ENCODE peak calls at places on chromosomes 4 and X, in ten cellular contexts. B, P, O, A, S, Y, X, U, F and L are unnamed samples.

GRCh38 chr4:24413311-24413784 is 171.0 kb downstream of the DHX15 start:
- DNase-seq in B (no peak), P (no peak), O (no peak), A (no peak), S (no peak), Y (no peak), X (no peak), U (no peak), F (no peak), L (no peak)

GRCh38 chr4:158826882-158827281 is 58.1 kb downstream of the FNIP2 start:
- DNase-seq in B (no peak), P (no peak), O (peak), A (no peak), S (no peak), Y (no peak), X (no peak), U (no peak), F (no peak), L (no peak)

GRCh38 chr4:168162604-168163003 is 70.3 kb downstream of the ANXA10 start:
- DNase-seq in B (no peak), P (no peak), O (peak), A (peak), S (no peak), Y (no peak), X (peak), U (no peak), F (peak), L (peak)

GRCh38 chr4:68962868-68963267 is 11.3 kb upstream of the UGT2A3 start:
- DNase-seq in B (no peak), P (no peak), O (no peak), A (no peak), S (no peak), Y (no peak), X (no peak), U (no peak), F (no peak), L (no peak)

GRCh38 chr4:125316781-125317525 is 2.2 kb downstream of the FAT4 start:
- DNase-seq in B (peak), P (peak), O (peak), A (peak), S (peak), Y (peak), X (peak), U (no peak), F (peak), L (peak)

GRCh38 chrX:154751121-154751668 is 318 bp upstream of the GAB3 start:
- DNase-seq in B (no peak), P (peak), O (no peak), A (no peak), S (peak), Y (no peak), X (no peak), U (no peak), F (no peak), L (no peak)

GRCh38 chr4:52243367-52243766 is 192.3 kb downstream of the SPATA18 start:
- DNase-seq in B (no peak), P (no peak), O (no peak), A (no peak), S (no peak), Y (no peak), X (no peak), U (no peak), F (no peak), L (no peak)

GRCh38 chr4:184350213-184350817 is 124.0 kb downstream of the IRF2 start:
- DNase-seq in B (no peak), P (no peak), O (no peak), A (no peak), S (no peak), Y (no peak), X (no peak), U (no peak), F (no peak), L (no peak)

GRCh38 chr4:36676139-36677050 is 395.0 kb downstream of the DTHD1 start:
- DNase-seq in B (no peak), P (no peak), O (peak), A (peak), S (no peak), Y (no peak), X (peak), U (no peak), F (no peak), L (no peak)

GRCh38 chr4:20456416-20456815 is 204.7 kb downstream of the SLIT2 start:
- DNase-seq in B (no peak), P (no peak), O (no peak), A (no peak), S (no peak), Y (peak), X (no peak), U (no peak), F (no peak), L (no peak)

GRCh38 chrX:16137416-16138107 is 14.2 kb downstream of the GRPR start:
- DNase-seq in B (no peak), P (no peak), O (no peak), A (no peak), S (no peak), Y (no peak), X (no peak), U (no peak), F (no peak), L (no peak)

GRCh38 chr4:16082038-16082423 is 1.8 kb downstream of the PROM1 start:
- DNase-seq in B (no peak), P (no peak), O (no peak), A (no peak), S (no peak), Y (peak), X (no peak), U (no peak), F (no peak), L (no peak)

GRCh38 chr4:178681871-178682270 is 1239.6 kb upstream of the AGA start:
- DNase-seq in B (no peak), P (no peak), O (no peak), A (no peak), S (no peak), Y (no peak), X (no peak), U (no peak), F (no peak), L (no peak)

GRCh38 chr4:88573995-88574394 is 18.3 kb upstream of the HERC3 start:
- DNase-seq in B (no peak), P (no peak), O (peak), A (peak), S (no peak), Y (peak), X (peak), U (no peak), F (peak), L (peak)

GRCh38 chrX:84187501-84188319 is at the start of gene RPS6KA6:
- DNase-seq in B (peak), P (peak), O (peak), A (peak), S (peak), Y (no peak), X (peak), U (no peak), F (peak), L (peak)

GRCh38 chrX:67555578-67556203 is 11.9 kb downstream of the AR start:
- DNase-seq in B (no peak), P (peak), O (peak), A (peak), S (peak), Y (peak), X (peak), U (no peak), F (peak), L (peak)

GRCh38 chr4:165464813-165465381 is 86.1 kb downstream of the CPE start:
- DNase-seq in B (no peak), P (no peak), O (peak), A (peak), S (no peak), Y (peak), X (peak), U (no peak), F (peak), L (peak)

GRCh38 chrX:47311857-47312774 is 58.3 kb upstream of the ZNF157 start:
- DNase-seq in B (no peak), P (no peak), O (peak), A (peak), S (peak), Y (peak), X (peak), U (peak), F (peak), L (peak)

GRCh38 chr4:36349904-36350554 is 68.6 kb downstream of the DTHD1 start:
- DNase-seq in B (no peak), P (no peak), O (peak), A (peak), S (no peak), Y (no peak), X (no peak), U (no peak), F (no peak), L (no peak)

GRCh38 chr4:38326499-38326898 is 337.5 kb upstream of the KLF3 start:
- DNase-seq in B (no peak), P (no peak), O (no peak), A (no peak), S (no peak), Y (no peak), X (no peak), U (no peak), F (no peak), L (no peak)

GRCh38 chr4:56466910-56467283 is 520 bp upstream of the SRP72 start:
- DNase-seq in B (no peak), P (no peak), O (no peak), A (no peak), S (no peak), Y (no peak), X (peak), U (no peak), F (no peak), L (peak)

DNA sequence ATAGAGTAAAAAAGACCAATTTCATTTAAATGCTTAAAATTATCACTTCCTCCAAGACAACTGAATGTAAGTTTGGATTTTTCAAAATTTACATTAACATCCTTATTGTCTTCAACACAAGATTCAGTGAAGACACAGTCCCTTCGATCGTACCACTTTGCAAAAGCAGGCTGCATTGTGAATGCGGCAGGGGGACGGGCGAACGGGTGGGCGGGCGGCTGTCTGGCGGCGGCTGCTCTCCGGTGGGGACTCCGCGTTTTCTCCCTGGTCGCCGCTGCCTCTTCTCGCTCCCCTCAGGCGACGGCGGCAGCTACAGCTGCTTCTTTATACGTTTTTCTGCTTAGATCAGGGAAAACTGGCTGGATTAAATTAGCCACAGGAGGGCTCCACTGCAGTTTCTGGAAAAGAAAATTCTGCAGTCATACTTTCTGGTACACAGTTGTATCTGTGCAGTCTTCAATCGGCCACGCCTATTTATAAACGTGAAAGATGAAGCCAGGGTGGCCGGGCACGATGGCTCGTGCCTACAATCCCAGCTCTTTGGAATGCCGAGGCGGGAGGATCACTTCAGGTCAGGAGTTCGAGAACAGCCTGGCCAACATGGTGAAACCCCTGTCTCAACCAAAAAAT is 33.9 kb upstream of the HPF1 start:
- DNase-seq in B (no peak), P (no peak), O (peak), A (peak), S (no peak), Y (peak), X (peak), U (no peak), F (peak), L (peak)
- H3K4me3 ChIP-seq in B (peak), P (peak), O (peak), A (peak), S (no peak), Y (peak), X (peak), U (no peak), F (peak), L (peak)

GRCh38 chr4:1603413-1604135 is 80.5 kb downstream of the FAM53A start:
- DNase-seq in B (no peak), P (no peak), O (no peak), A (no peak), S (no peak), Y (no peak), X (no peak), U (no peak), F (no peak), L (no peak)

GRCh38 chr4:1601852-1602525 is 82.1 kb downstream of the FAM53A start:
- DNase-seq in B (no peak), P (no peak), O (no peak), A (no peak), S (no peak), Y (no peak), X (no peak), U (no peak), F (no peak), L (no peak)

GRCh38 chr4:1602621-1603412 is 81.3 kb downstream of the FAM53A start:
- DNase-seq in B (no peak), P (no peak), O (no peak), A (no peak), S (no peak), Y (no peak), X (no peak), U (no peak), F (no peak), L (no peak)

GRCh38 chr4:1604181-1604705 is 79.9 kb downstream of the FAM53A start:
- DNase-seq in B (no peak), P (peak), O (peak), A (no peak), S (no peak), Y (no peak), X (no peak), U (no peak), F (no peak), L (peak)

GRCh38 chr4:1604706-1605205 is 79.4 kb downstream of the FAM53A start:
- DNase-seq in B (no peak), P (no peak), O (no peak), A (no peak), S (no peak), Y (no peak), X (no peak), U (peak), F (no peak), L (no peak)
- TF ChIP-seq CTCF in B (no peak), P (no peak), O (no peak), A (no peak), S (no peak), Y (peak), X (no peak), U (peak), F (no peak), L (no peak)

GRCh38 chr4:140163029-140163810 is 9.2 kb upstream of the MAML3 start:
- DNase-seq in B (no peak), P (peak), O (peak), A (peak), S (no peak), Y (no peak), X (peak), U (no peak), F (peak), L (peak)

GRCh38 chr4:140168474-140168873 is 14.5 kb upstream of the MAML3 start:
- DNase-seq in B (no peak), P (no peak), O (peak), A (no peak), S (no peak), Y (no peak), X (peak), U (no peak), F (peak), L (peak)

GRCh38 chr4:140158234-140159030 is 4.4 kb upstream of the MAML3 start:
- DNase-seq in B (no peak), P (no peak), O (peak), A (peak), S (peak), Y (no peak), X (peak), U (no peak), F (peak), L (peak)

GRCh38 chr4:140157341-140157740 is 3.4 kb upstream of the MAML3 start:
- DNase-seq in B (no peak), P (no peak), O (no peak), A (no peak), S (no peak), Y (no peak), X (no peak), U (no peak), F (no peak), L (no peak)

DNA sequence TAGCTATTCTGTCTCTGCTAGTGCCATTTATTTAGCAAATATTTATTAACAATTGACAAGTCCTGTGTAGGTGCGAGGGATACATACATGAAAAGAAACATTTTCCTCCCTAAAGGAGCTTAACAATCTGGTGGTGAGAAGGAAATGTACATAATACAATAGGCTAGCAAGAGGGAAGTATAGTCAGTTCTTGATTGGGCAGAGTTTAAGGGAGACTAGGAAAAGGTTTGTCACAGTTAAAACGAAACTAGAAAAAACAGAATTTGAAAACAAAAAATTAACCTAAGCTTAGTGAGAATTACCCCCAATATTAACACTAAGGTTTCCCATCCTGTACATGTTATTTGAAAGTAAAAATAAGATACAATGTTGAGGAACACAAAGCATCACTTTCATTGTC is 8.6 kb upstream of the MAML3 start:
- DNase-seq in B (no peak), P (no peak), O (no peak), A (no peak), S (no peak), Y (no peak), X (no peak), U (no peak), F (no peak), L (no peak)
- H3K4me3 ChIP-seq in B (no peak), P (no peak), O (no peak), A (no peak), S (no peak), Y (no peak), X (peak), U (no peak), F (no peak), L (peak)

GRCh38 chr4:108181704-108182103 is 13.0 kb upstream of the LEF1 start:
- DNase-seq in B (no peak), P (no peak), O (no peak), A (no peak), S (no peak), Y (no peak), X (no peak), U (no peak), F (no peak), L (no peak)
- TF ChIP-seq CTCF in B (peak), P (peak), O (no peak), A (no peak), S (no peak), Y (no peak), X (no peak), U (peak), F (no peak), L (no peak)

DNA sequence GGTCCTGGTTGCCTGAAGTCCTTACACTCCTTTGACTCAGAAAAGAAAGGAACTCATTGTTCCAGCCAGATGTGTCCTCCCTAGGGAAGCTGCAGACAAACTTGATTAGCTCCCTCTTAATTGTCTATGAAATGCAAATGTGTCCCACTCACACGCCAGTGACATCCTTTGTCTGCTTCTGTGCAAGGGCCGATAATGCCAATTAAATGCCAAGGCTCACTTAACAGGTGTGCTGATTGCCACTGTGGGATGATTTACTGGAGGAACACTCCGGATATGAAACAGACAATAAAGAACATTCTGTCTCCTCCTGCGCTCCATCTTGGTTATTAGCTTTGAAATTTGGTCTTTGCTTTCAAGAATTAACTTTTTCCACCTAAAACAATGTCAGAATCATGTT is 332.9 kb upstream of the CPEB2 start:
- DNase-seq in B (no peak), P (no peak), O (no peak), A (no peak), S (no peak), Y (no peak), X (no peak), U (no peak), F (no peak), L (no peak)
- H3K4me3 ChIP-seq in B (no peak), P (no peak), O (no peak), A (no peak), S (no peak), Y (no peak), X (no peak), U (no peak), F (no peak), L (no peak)

DNA sequence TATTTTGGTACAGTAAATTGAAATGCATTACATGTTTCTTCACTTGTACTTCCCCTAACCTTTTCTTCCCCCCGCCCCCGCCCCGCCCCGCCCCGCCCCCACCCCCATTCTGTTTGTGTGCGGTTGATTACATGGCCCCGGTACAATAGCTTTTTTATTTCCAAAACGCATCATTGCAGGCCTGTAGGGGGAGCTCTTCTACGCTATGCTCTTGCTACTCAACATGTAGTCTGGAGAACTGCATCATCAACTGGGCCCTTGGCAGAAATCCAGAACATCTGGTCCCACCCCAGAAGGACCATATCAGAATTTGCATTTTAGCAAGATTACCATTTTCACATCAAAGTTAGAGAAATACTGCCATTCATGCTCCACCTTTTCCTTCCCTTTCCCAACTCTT is 333.3 kb upstream of the DDX53 start:
- DNase-seq in B (no peak), P (no peak), O (peak), A (peak), S (no peak), Y (peak), X (peak), U (no peak), F (peak), L (peak)
- TF ChIP-seq CTCF in B (no peak), P (no peak), O (no peak), A (peak), S (no peak), Y (peak), X (peak), U (no peak), F (peak), L (peak)

GRCh38 chr4:146158036-146158745 is 17.3 kb upstream of the LSM6 start:
- DNase-seq in B (no peak), P (no peak), O (no peak), A (no peak), S (no peak), Y (no peak), X (no peak), U (no peak), F (no peak), L (no peak)

GRCh38 chr4:146159384-146160058 is 16.0 kb upstream of the LSM6 start:
- DNase-seq in B (no peak), P (no peak), O (no peak), A (no peak), S (no peak), Y (no peak), X (no peak), U (no peak), F (no peak), L (no peak)

GRCh38 chr4:146155152-146155724 is 20.3 kb upstream of the LSM6 start:
- DNase-seq in B (no peak), P (no peak), O (no peak), A (no peak), S (no peak), Y (no peak), X (no peak), U (no peak), F (no peak), L (no peak)

DNA sequence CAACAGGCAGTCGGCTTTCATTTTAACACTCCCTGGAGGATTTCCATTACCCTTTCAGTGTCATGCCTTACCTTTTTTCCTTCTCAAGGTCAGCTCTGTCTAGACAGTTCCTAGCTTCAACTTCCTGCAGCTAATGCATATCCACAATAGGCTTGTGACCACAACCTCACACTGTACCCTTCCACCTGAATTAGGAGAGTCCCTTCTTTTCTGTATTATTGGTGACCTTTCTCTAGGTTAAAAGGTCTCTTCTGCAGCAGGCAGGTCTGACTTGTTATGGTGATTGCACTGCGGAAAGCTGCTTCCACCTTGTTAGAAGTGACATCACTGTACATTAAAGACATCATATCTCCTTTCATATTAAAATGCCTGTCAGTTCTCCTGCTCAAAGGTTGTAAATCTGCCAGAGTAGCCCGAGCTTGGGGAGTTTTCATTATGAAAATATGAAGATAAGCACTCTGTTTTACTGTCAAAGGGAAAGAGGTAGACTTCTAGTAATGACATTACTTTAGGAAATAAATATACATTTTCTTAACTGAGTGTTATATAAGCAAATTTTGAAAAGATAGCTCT is 21.5 kb upstream of the LSM6 start:
- DNase-seq in B (no peak), P (no peak), O (no peak), A (no peak), S (no peak), Y (no peak), X (no peak), U (no peak), F (no peak), L (no peak)
- H3K4me3 ChIP-seq in B (no peak), P (no peak), O (no peak), A (no peak), S (no peak), Y (no peak), X (no peak), U (no peak), F (no peak), L (no peak)